ENCODE peak calls at places on chromosomes 1 and 21, in five cellular contexts. One of them, this sample, is unnamed.

GRCh38 chr1:181783208-181783607 is 278.3 kb downstream of the ZNF648 start:
- DNase-seq in KBM-7: no peak
- DNase-seq in psoas muscle: no peak
- DNase-seq in uterus: no peak
- DNase-seq in astrocyte of the spinal cord: no peak
- DNase-seq in this sample: no peak

GRCh38 chr1:205800973-205801703 is 11.9 kb downstream of the SLC41A1 start:
- DNase-seq in KBM-7: no peak
- DNase-seq in psoas muscle: no peak
- DNase-seq in uterus: no peak
- DNase-seq in astrocyte of the spinal cord: no peak
- DNase-seq in this sample: no peak

GRCh38 chr1:158999301-159000069 is 10.2 kb upstream of the IFI16 start:
- DNase-seq in KBM-7: no peak
- DNase-seq in psoas muscle: peak
- DNase-seq in uterus: peak
- DNase-seq in astrocyte of the spinal cord: peak
- DNase-seq in this sample: no peak

GRCh38 chr1:212455406-212456165 is 22.9 kb downstream of the NENF start:
- DNase-seq in KBM-7: peak
- DNase-seq in psoas muscle: peak
- DNase-seq in uterus: peak
- DNase-seq in astrocyte of the spinal cord: peak
- DNase-seq in this sample: peak

GRCh38 chr1:207848234-207848633 is 62.7 kb downstream of the CD34 start:
- DNase-seq in KBM-7: peak
- DNase-seq in psoas muscle: peak
- DNase-seq in uterus: no peak
- DNase-seq in astrocyte of the spinal cord: peak
- DNase-seq in this sample: no peak

GRCh38 chr1:13583964-13584791 is 546 bp downstream of the PDPN start:
- DNase-seq in KBM-7: no peak
- DNase-seq in psoas muscle: peak
- DNase-seq in uterus: peak
- DNase-seq in astrocyte of the spinal cord: peak
- DNase-seq in this sample: no peak

GRCh38 chr1:204177133-204177532 is 11.0 kb upstream of the REN start:
- DNase-seq in KBM-7: no peak
- DNase-seq in psoas muscle: no peak
- DNase-seq in uterus: no peak
- DNase-seq in astrocyte of the spinal cord: no peak
- DNase-seq in this sample: no peak

GRCh38 chr21:25956993-25957714 is 213.4 kb downstream of the APP start:
- DNase-seq in KBM-7: no peak
- DNase-seq in psoas muscle: no peak
- DNase-seq in uterus: no peak
- DNase-seq in astrocyte of the spinal cord: peak
- DNase-seq in this sample: no peak

GRCh38 chr1:203521812-203522211 is 27.9 kb downstream of the OPTC start:
- DNase-seq in KBM-7: no peak
- DNase-seq in psoas muscle: no peak
- DNase-seq in uterus: no peak
- DNase-seq in astrocyte of the spinal cord: no peak
- DNase-seq in this sample: no peak

GRCh38 chr1:178532392-178532791 is 19.5 kb downstream of the TEX35 start:
- DNase-seq in KBM-7: peak
- DNase-seq in psoas muscle: peak
- DNase-seq in uterus: peak
- DNase-seq in astrocyte of the spinal cord: peak
- DNase-seq in this sample: peak